ENCODE peak calls at places on chromosome 1, in eight cellular contexts. N is activated T-helper 1 cell treated with Interleukin-2 at 50 U/mL for 16 hours; B is mammary epithelial cell; D is stimulated activated CD8-positive, alpha-beta memory T cell treated with anti-CD3 and anti-CD28 coated beads, Interleukin-4, amount 100 ng/mL, for 24 hours; H is tibial nerve; W is nucleus accumbens; F is MM.1S; M is kidney epithelial cell. R is an unnamed sample.

GRCh38 chr1:214031267-214031650 is 43.5 kb downstream of the PROX1 start:
- DNase-seq in B (no peak), H (no peak), D (no peak), N (no peak), F (no peak), W (no peak), M (no peak), R (no peak)

GRCh38 chr1:30744060-30744756 is 13.4 kb downstream of the LAPTM5 start:
- DNase-seq in M (no peak), B (peak; percentile 54), F (peak; percentile 88), N (no peak), W (no peak), H (no peak), D (no peak), R (peak; percentile 41)

GRCh38 chr1:245129811-245130210 is 25.0 kb upstream of the KIF26B start:
- DNase-seq in F (no peak), B (no peak), M (no peak), W (no peak), H (no peak), D (no peak), N (no peak), R (no peak)

GRCh38 chr1:24541711-24542346 is 14.1 kb upstream of the NCMAP start:
- DNase-seq in W (no peak), N (no peak), F (no peak), B (no peak), D (no peak), H (no peak), M (no peak), R (no peak)

GRCh38 chr1:78096976-78097375 is 51.2 kb downstream of the GIPC2 start:
- DNase-seq in F (no peak), D (no peak), M (no peak), N (no peak), B (no peak), W (no peak), H (no peak), R (no peak)

GRCh38 chr1:192357904-192358303 is 41.1 kb downstream of the RGS21 start:
- DNase-seq in H (no peak), B (no peak), F (no peak), D (no peak), N (no peak), W (no peak), M (no peak), R (no peak)

GRCh38 chr1:236220473-236220872 is 61.3 kb downstream of the ERO1B start:
- DNase-seq in W (no peak), H (no peak), F (no peak), D (no peak), N (no peak), M (no peak), B (no peak), R (no peak)

GRCh38 chr1:94646151-94646643 is 104.6 kb upstream of the F3 start:
- DNase-seq in H (no peak), M (peak; percentile 19), B (peak; percentile 91), F (no peak), D (no peak), N (no peak), W (no peak), R (peak; percentile 82)

GRCh38 chr1:45485949-45486348 is 5.0 kb downstream of the TESK2 start:
- DNase-seq in N (no peak), M (no peak), F (no peak), D (no peak), W (no peak), H (no peak), B (no peak), R (no peak)

GRCh38 chr1:209756608-209757445 is 974 bp downstream of the TRAF3IP3 start:
- DNase-seq in H (no peak), N (no peak), M (no peak), B (peak; percentile 11), W (no peak), D (no peak), F (peak; percentile 38), R (no peak)

GRCh38 chr1:70204578-70204977 is 801 bp downstream of the LRRC40 start:
- DNase-seq in N (no peak), H (no peak), F (no peak), D (no peak), W (no peak), B (peak; percentile 28), M (no peak), R (no peak)

GRCh38 chr1:43270421-43271095 is 775 bp downstream of the TMEM125 start:
- DNase-seq in N (no peak), H (no peak), W (no peak), B (peak; percentile 71), F (no peak), M (no peak), D (no peak), R (no peak)

GRCh38 chr1:172321429-172321828 is 99.1 kb upstream of the C1orf105 start:
- DNase-seq in F (no peak), W (no peak), B (no peak), N (no peak), M (no peak), D (no peak), H (no peak), R (peak; percentile 73)

GRCh38 chr1:216984536-216984935 is 261.3 kb upstream of the ESRRG start:
- DNase-seq in N (no peak), H (no peak), M (no peak), W (no peak), B (no peak), D (no peak), F (no peak), R (no peak)

GRCh38 chr1:172764378-172764777 is 105.5 kb downstream of the FASLG start:
- DNase-seq in F (no peak), M (no peak), W (no peak), B (no peak), N (no peak), H (no peak), D (peak; percentile 30), R (no peak)

GRCh38 chr1:63524166-63524565 is 841 bp downstream of the EFCAB7 start:
- DNase-seq in W (no peak), M (no peak), B (no peak), D (no peak), F (peak; percentile 18), N (no peak), H (no peak), R (no peak)

GRCh38 chr1:21332691-21333449 is 42.6 kb upstream of the ECE1 start:
- DNase-seq in H (no peak), D (no peak), F (no peak), W (no peak), N (no peak), M (no peak), B (no peak), R (no peak)

GRCh38 chr1:162367073-162367472 is 9.6 kb downstream of the SPATA46 start:
- DNase-seq in B (no peak), F (no peak), W (no peak), M (no peak), D (no peak), N (no peak), H (no peak), R (no peak)

GRCh38 chr1:67713071-67713806 is 28.2 kb downstream of the GADD45A start:
- DNase-seq in F (no peak), M (peak; percentile 82), D (no peak), N (no peak), W (no peak), H (no peak), B (peak; percentile 85), R (peak; percentile 88)

GRCh38 chr1:39178541-39179431 is 25.7 kb upstream of the MACF1 start:
- DNase-seq in H (no peak), N (no peak), M (peak; percentile 88), B (peak; percentile 81), F (no peak), D (no peak), W (no peak), R (peak; percentile 38)

GRCh38 chr1:43206721-43207228 is 34.6 kb downstream of the CFAP57 start:
- DNase-seq in F (no peak), N (no peak), W (no peak), B (peak; percentile 86), M (peak; percentile 90), H (no peak), D (no peak), R (peak; percentile 96)

GRCh38 chr1:67850151-67850551 is 16.9 kb upstream of the GNG12 start:
- DNase-seq in D (no peak), F (peak; percentile 53), H (no peak), N (no peak), M (no peak), B (peak; percentile 46), W (no peak), R (peak; percentile 23)

GRCh38 chr1:230930986-230931385 is 47.7 kb downstream of the TTC13 start:
- DNase-seq in B (peak; percentile 17), W (no peak), M (no peak), D (no peak), F (no peak), H (no peak), N (no peak), R (no peak)

GRCh38 chr1:100971021-100971420 is 54.6 kb downstream of the DPH5 start:
- DNase-seq in M (no peak), N (no peak), H (no peak), D (no peak), F (no peak), W (no peak), B (no peak), R (no peak)

GRCh38 chr1:212482352-212483153 is 49.8 kb downstream of the NENF start:
- DNase-seq in F (no peak), N (no peak), D (no peak), B (peak; percentile 38), W (no peak), H (no peak), M (peak; percentile 94), R (no peak)

GRCh38 chr1:151408891-151409290 is 9.5 kb downstream of the PSMB4 start:
- DNase-seq in B (peak; percentile 13), W (no peak), F (no peak), D (no peak), M (no peak), N (no peak), H (no peak), R (no peak)

GRCh38 chr1:203673550-203674411 is 47.1 kb downstream of the ATP2B4 start:
- DNase-seq in F (no peak), H (no peak), M (peak; percentile 84), B (peak; percentile 96), W (no peak), N (peak; percentile 55), D (peak; percentile 36), R (peak; percentile 93)

GRCh38 chr1:115089443-115090340 is at the start of gene TSPAN2:
- DNase-seq in B (no peak), N (peak; percentile 51), F (no peak), W (no peak), M (no peak), H (no peak), D (peak; percentile 34), R (peak; percentile 52)

GRCh38 chr1:180941518-180942275 is 29.0 kb downstream of the KIAA1614 start:
- DNase-seq in M (no peak), N (no peak), W (no peak), D (no peak), H (no peak), F (no peak), B (no peak), R (no peak)

GRCh38 chr1:108646661-108647269 is 14.1 kb downstream of the HENMT1 start:
- DNase-seq in D (peak; percentile 57), W (peak; percentile 21), N (peak; percentile 50), B (peak; percentile 42), H (peak; percentile 53), M (peak; percentile 31), F (no peak), R (peak; percentile 66)

GRCh38 chr1:225755668-225756294 is 21.8 kb upstream of the SRP9 start:
- DNase-seq in W (no peak), F (no peak), N (no peak), D (no peak), B (no peak), M (no peak), H (no peak), R (no peak)

GRCh38 chr1:76577818-76578185 is 289.5 kb upstream of the ST6GALNAC5 start:
- DNase-seq in N (no peak), M (no peak), W (no peak), B (no peak), H (no peak), D (no peak), F (no peak), R (no peak)

GRCh38 chr1:37399830-37400790 is 74.3 kb upstream of the ZC3H12A start:
- DNase-seq in D (no peak), H (no peak), W (no peak), B (no peak), N (no peak), F (no peak), M (no peak), R (no peak)

GRCh38 chr1:64236584-64236983 is 33.2 kb downstream of the UBE2U start:
- DNase-seq in B (no peak), W (no peak), F (no peak), H (no peak), N (no peak), M (no peak), D (no peak), R (no peak)